ENCODE peak calls at places on chromosome 3, in ten cellular contexts. J is SK-MEL-5; H is heart left ventricle; L is CD8-positive, alpha-beta T cell; T is EH; B is ACHN; X is CD4-positive, alpha-beta T cell; F is DMS79; C is islet precursor cell; P is T-helper 17 cell. E is an unnamed sample.
A peak's percentile ranks its signal among the peaks of the same experiment; 100 is the strongest.

GRCh38 chr3:176005564-176005963 is 1146.4 kb downstream of the NAALADL2 start:
- DNase-seq in F (no peak), J (no peak), T (peak; percentile 24), B (no peak), H (no peak), P (no peak), C (no peak), X (no peak), L (no peak), E (no peak)

GRCh38 chr3:179264456-179264855 is 13.5 kb upstream of the KCNMB3 start:
- DNase-seq in T (no peak), P (no peak), J (no peak), H (no peak), B (no peak), L (no peak), F (no peak), X (no peak), C (no peak), E (no peak)

GRCh38 chr3:79419222-79419621 is 348.6 kb downstream of the ROBO1 start:
- DNase-seq in H (no peak), B (no peak), P (no peak), C (no peak), X (no peak), L (no peak), F (no peak), J (no peak), T (no peak), E (no peak)

GRCh38 chr3:100088735-100089368 is 25.4 kb downstream of the FILIP1L start:
- DNase-seq in L (no peak), J (no peak), C (no peak), H (no peak), X (no peak), P (no peak), T (no peak), F (no peak), B (no peak), E (no peak)

GRCh38 chr3:43695443-43695842 is 4.7 kb downstream of the ABHD5 start:
- DNase-seq in H (no peak), T (peak; percentile 60), X (no peak), C (no peak), F (no peak), P (no peak), L (no peak), J (no peak), B (no peak), E (no peak)

GRCh38 chr3:133301194-133301593 is 98.7 kb upstream of the BFSP2 start:
- DNase-seq in C (no peak), T (peak; percentile 83), H (no peak), L (no peak), J (no peak), X (no peak), P (no peak), F (no peak), B (peak; percentile 56), E (no peak)

GRCh38 chr3:8621872-8622271 is 22.7 kb downstream of the SSUH2 start:
- DNase-seq in T (peak; percentile 96), X (no peak), C (peak; percentile 66), P (no peak), B (no peak), H (no peak), F (no peak), J (no peak), L (no peak), E (no peak)

GRCh38 chr3:151743860-151744259 is 10.1 kb downstream of the AADACL2 start:
- DNase-seq in C (no peak), T (no peak), H (no peak), X (no peak), L (no peak), B (no peak), J (no peak), P (no peak), F (no peak), E (no peak)

GRCh38 chr3:155744091-155744625 is 713 bp downstream of the PLCH1 start:
- DNase-seq in L (peak; percentile 60), X (peak; percentile 12), T (peak; percentile 40), F (no peak), J (peak; percentile 59), H (peak; percentile 67), C (peak; percentile 87), P (peak; percentile 7), B (peak; percentile 81), E (peak; percentile 54)

GRCh38 chr3:63400259-63400860 is 122.3 kb downstream of the SYNPR start:
- DNase-seq in F (no peak), B (peak; percentile 81), L (no peak), P (no peak), X (no peak), J (no peak), C (no peak), H (no peak), T (peak; percentile 15), E (no peak)

GRCh38 chr3:120450261-120450913 is 405 bp downstream of the FSTL1 start:
- DNase-seq in X (no peak), P (no peak), J (peak; percentile 28), H (peak; percentile 72), C (peak; percentile 66), F (no peak), L (no peak), B (peak; percentile 39), T (no peak), E (no peak)

GRCh38 chr3:102790742-102791141 is 355.9 kb downstream of the ZPLD1 start:
- DNase-seq in L (no peak), X (no peak), H (no peak), C (no peak), F (no peak), T (peak; percentile 47), P (no peak), J (no peak), B (no peak), E (no peak)

GRCh38 chr3:187022403-187023029 is 92.2 kb downstream of the ST6GAL1 start:
- DNase-seq in J (no peak), T (no peak), H (no peak), C (no peak), L (no peak), B (no peak), X (no peak), P (no peak), F (no peak), E (no peak)

GRCh38 chr3:194505791-194506415 is 19.1 kb upstream of the ATP13A3 start:
- DNase-seq in F (no peak), J (no peak), B (no peak), H (no peak), T (peak; percentile 72), P (no peak), X (no peak), L (no peak), C (no peak), E (no peak)

GRCh38 chr3:139355937-139356336 is 12.1 kb downstream of the MRPS22 start:
- DNase-seq in C (no peak), P (no peak), B (no peak), H (no peak), T (no peak), F (no peak), L (no peak), J (no peak), X (no peak), E (no peak)

GRCh38 chr3:169618894-169619792 is 44.4 kb downstream of the MECOM start:
- DNase-seq in C (no peak), J (no peak), H (no peak), L (no peak), T (peak; percentile 1), P (no peak), X (no peak), F (no peak), B (no peak), E (no peak)

GRCh38 chr3:172520332-172520831 is 2.8 kb downstream of the TNFSF10 start:
- DNase-seq in L (no peak), P (no peak), C (no peak), B (peak; percentile 19), X (no peak), J (no peak), T (peak; percentile 74), F (no peak), H (no peak), E (no peak)

GRCh38 chr3:12708584-12709192 is 44.8 kb upstream of the RAF1 start:
- DNase-seq in C (no peak), H (no peak), B (peak; percentile 80), F (no peak), L (no peak), J (peak; percentile 37), P (no peak), T (peak; percentile 96), X (no peak), E (no peak)

GRCh38 chr3:106510206-106510605 is 641.4 kb upstream of the CBLB start:
- DNase-seq in C (no peak), B (no peak), P (no peak), X (no peak), L (no peak), J (no peak), H (no peak), T (peak; percentile 52), F (no peak), E (no peak)

GRCh38 chr3:113194747-113195400 is 16.5 kb upstream of the BOC start:
- DNase-seq in P (no peak), T (peak; percentile 24), H (no peak), X (no peak), J (no peak), B (no peak), F (peak; percentile 88), L (no peak), C (no peak), E (no peak)

GRCh38 chr3:131221731-131222130 is 159.8 kb upstream of the NUDT16 start:
- DNase-seq in F (no peak), J (no peak), T (peak; percentile 90), C (no peak), H (no peak), L (no peak), P (no peak), X (no peak), B (no peak), E (no peak)

GRCh38 chr3:197186887-197187588 is 111.4 kb downstream of the DLG1 start:
- DNase-seq in T (peak; percentile 63), P (no peak), H (no peak), B (peak; percentile 56), X (no peak), L (no peak), C (no peak), J (peak; percentile 76), F (peak; percentile 47), E (no peak)

GRCh38 chr3:12662593-12663310 is 1.2 kb downstream of the RAF1 start:
- DNase-seq in X (peak; percentile 11), F (no peak), B (peak; percentile 24), J (no peak), C (peak; percentile 68), T (peak; percentile 52), H (peak; percentile 72), P (peak; percentile 12), L (no peak), E (no peak)

GRCh38 chr3:23663661-23664186 is 142.0 kb upstream of the UBE2E1 start:
- DNase-seq in X (no peak), C (no peak), B (no peak), F (no peak), L (no peak), H (no peak), J (no peak), T (peak; percentile 22), P (no peak), E (no peak)

GRCh38 chr3:146277953-146278631 is 27.2 kb upstream of the PLSCR4 start:
- DNase-seq in J (no peak), C (no peak), H (no peak), T (peak; percentile 94), L (no peak), P (no peak), X (no peak), B (no peak), F (no peak), E (no peak)

GRCh38 chr3:57011022-57011421 is 49.4 kb upstream of the SPATA12 start:
- DNase-seq in P (no peak), B (no peak), F (no peak), C (no peak), L (no peak), T (no peak), H (no peak), X (no peak), J (peak; percentile 37), E (no peak)

GRCh38 chr3:62562596-62562995 is 189.2 kb upstream of the FEZF2 start:
- DNase-seq in C (no peak), B (no peak), P (no peak), F (no peak), H (no peak), J (no peak), L (no peak), X (no peak), T (no peak), E (no peak)

GRCh38 chr3:132843851-132844565 is 121.8 kb upstream of the NPHP3 start:
- DNase-seq in F (no peak), B (no peak), L (no peak), T (peak; percentile 1), P (no peak), C (peak; percentile 70), J (no peak), X (no peak), H (no peak), E (no peak)